ENCODE peak calls at places on chromosomes 1 and 21, in eight cellular contexts. Y, W, Q, M, P, O, C and F are unnamed samples.

GRCh38 chr1:65050735-65051134 is 84.4 kb upstream of the JAK1 start:
- DNase-seq in O (no peak), M (no peak), Y (no peak), P (no peak), C (no peak), W (no peak), Q (no peak), F (no peak)

GRCh38 chr1:170175477-170175876 is 29.7 kb downstream of the NTMT2 start:
- DNase-seq in Q (no peak), W (no peak), M (no peak), Y (no peak), O (no peak), C (no peak), P (no peak), F (no peak)

GRCh38 chr1:184621262-184621661 is 133.4 kb downstream of the EDEM3 start:
- DNase-seq in M (no peak), Y (no peak), W (no peak), P (no peak), O (no peak), C (no peak), Q (no peak), F (no peak)

GRCh38 chr1:6785318-6785712 is at the start of gene CAMTA1:
- DNase-seq in M (no peak), O (no peak), P (no peak), Y (no peak), C (no peak), Q (no peak), W (no peak), F (no peak)

GRCh38 chr1:175208773-175209492 is 16.4 kb upstream of the KIAA0040 start:
- DNase-seq in O (peak; percentile 80), C (no peak), W (no peak), M (no peak), Y (no peak), Q (no peak), P (no peak), F (no peak)

GRCh38 chr1:24909388-24909898 is 20.6 kb downstream of the RUNX3 start:
- DNase-seq in M (peak; percentile 46), C (peak; percentile 28), P (peak; percentile 78), W (peak; percentile 97), Y (peak; percentile 85), O (no peak), Q (peak; percentile 78), F (no peak)

GRCh38 chr1:14440166-14440565 is 158.3 kb upstream of the KAZN start:
- DNase-seq in P (no peak), W (no peak), O (no peak), M (no peak), Y (no peak), Q (no peak), C (no peak), F (no peak)

GRCh38 chr1:67850151-67850551 is 16.9 kb upstream of the GNG12 start:
- DNase-seq in P (no peak), M (peak; percentile 28), C (no peak), W (peak; percentile 40), Q (no peak), Y (no peak), O (no peak), F (no peak)

GRCh38 chr1:18137759-18138345 is 30.3 kb downstream of the IGSF21 start:
- DNase-seq in W (no peak), Q (no peak), P (no peak), C (no peak), O (no peak), Y (no peak), M (no peak), F (no peak)

GRCh38 chr1:42956739-42957138 is 1.9 kb downstream of the SLC2A1 start:
- DNase-seq in Q (no peak), P (no peak), W (no peak), M (no peak), O (no peak), Y (no peak), C (no peak), F (no peak)

GRCh38 chr1:92259350-92259749 is 39.4 kb downstream of the GLMN start:
- DNase-seq in Q (no peak), Y (no peak), P (no peak), W (no peak), C (no peak), O (no peak), M (no peak), F (no peak)

DNA sequence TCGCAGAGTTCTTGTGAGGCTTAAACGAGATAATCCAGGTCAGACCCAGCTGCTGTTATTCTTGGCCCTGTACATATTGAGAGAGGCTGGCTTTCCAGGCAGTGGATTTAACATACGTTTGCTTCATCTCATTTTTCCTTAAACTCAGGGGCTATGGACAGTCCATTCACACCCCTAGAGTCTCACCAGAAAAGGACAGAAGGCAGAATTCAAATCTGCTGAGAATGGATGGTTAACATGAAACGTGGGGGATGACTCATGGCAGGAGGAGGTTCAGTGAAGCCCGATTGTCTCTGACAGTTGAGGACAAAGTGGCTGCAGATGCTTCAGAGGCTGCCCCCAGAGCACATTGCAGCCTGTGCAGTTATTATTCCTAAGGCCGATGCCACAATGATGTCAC is 39.4 kb downstream of the TGFB2 start:
- DNase-seq in Q (no peak), W (no peak), Y (no peak), M (no peak), P (no peak), C (no peak), O (no peak), F (no peak)
- H3K4me1 ChIP-seq in Q (peaks cover 3% of the 10 kb centered on the region), W (no peaks in the 10 kb centered on the region), Y (no peaks in the 10 kb centered on the region), M (peaks cover 33% of the 10 kb centered on the region), P (no peaks in the 10 kb centered on the region), C (peaks cover 6% of the 10 kb centered on the region), O (no peaks in the 10 kb centered on the region), F (peaks cover 40% of the 10 kb centered on the region)

GRCh38 chr1:199007423-199007822 is 368.6 kb downstream of the PTPRC start:
- DNase-seq in W (no peak), O (no peak), Y (no peak), Q (no peak), M (no peak), C (no peak), P (no peak), F (no peak)
- H3K4me1 ChIP-seq in W (no peaks in the 10 kb centered on the region), O (peaks cover 21% of the 10 kb centered on the region), Y (no peaks in the 10 kb centered on the region), Q (no peaks in the 10 kb centered on the region), M (no peaks in the 10 kb centered on the region), C (no peaks in the 10 kb centered on the region), P (no peaks in the 10 kb centered on the region), F (peaks cover 4% of the 10 kb centered on the region)

DNA sequence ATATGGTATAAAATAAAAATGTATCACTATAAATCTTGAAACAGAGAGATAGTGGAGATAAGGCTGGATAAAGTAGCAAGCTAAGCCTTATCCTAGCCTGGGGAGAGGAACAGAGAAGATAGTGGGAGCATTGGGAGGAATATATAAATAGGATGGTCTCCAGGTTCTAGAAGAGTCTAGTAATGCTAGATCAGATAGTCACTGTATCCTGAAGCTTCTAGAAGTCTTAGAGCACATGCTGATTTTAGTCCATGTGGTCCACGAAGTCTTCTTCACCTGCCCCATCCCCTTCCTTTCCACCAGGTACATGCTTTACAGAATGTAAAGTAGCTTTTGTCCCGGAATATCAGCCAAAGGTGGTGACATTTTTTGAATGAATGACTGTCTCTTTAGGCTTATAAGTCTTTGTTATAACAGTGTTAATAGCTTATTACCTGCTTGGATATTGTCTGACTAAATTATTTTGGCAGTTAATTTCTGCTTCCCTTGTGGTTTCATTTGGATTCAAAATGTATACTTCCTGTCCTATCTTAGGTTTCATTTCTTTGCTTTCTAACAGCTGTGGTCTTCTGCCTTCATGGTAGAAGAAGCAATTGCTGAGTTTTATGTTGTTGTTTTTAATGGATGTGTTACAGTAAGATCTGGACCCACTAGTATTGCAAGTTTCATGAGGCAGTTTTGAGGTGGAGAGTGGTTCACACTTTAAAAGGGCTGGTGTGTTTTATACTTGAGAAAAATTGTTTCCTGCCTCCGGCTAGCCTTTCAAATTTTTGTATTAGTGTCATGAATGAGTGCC is 5.9 kb downstream of the SMG7 start:
- DNase-seq in Q (no peak), M (no peak), C (no peak), W (no peak), O (no peak), P (no peak), Y (no peak), F (no peak)
- H3K4me1 ChIP-seq in Q (peaks cover 2% of the 10 kb centered on the region), M (peaks cover 52% of the 10 kb centered on the region), C (peaks cover 5% of the 10 kb centered on the region), W (peaks cover 9% of the 10 kb centered on the region), O (peaks cover 82% of the 10 kb centered on the region), P (no peaks in the 10 kb centered on the region), Y (peaks cover 24% of the 10 kb centered on the region), F (peaks cover 82% of the 10 kb centered on the region)

GRCh38 chr1:154420172-154420571 is 15.0 kb downstream of the IL6R start:
- DNase-seq in Y (peak; percentile 78), O (no peak), Q (peak; percentile 92), C (peak; percentile 89), W (no peak), P (peak; percentile 93), M (peak; percentile 76), F (peak; percentile 96)
- H3K4me1 ChIP-seq in Y (peaks cover 75% of the 10 kb centered on the region), O (peaks cover 60% of the 10 kb centered on the region), Q (peaks cover 44% of the 10 kb centered on the region), C (peaks cover 33% of the 10 kb centered on the region), W (no peaks in the 10 kb centered on the region), P (no peaks in the 10 kb centered on the region), M (peaks cover 74% of the 10 kb centered on the region), F (peaks cover 97% of the 10 kb centered on the region)

GRCh38 chr1:208238710-208239517 is 5.3 kb downstream of the PLXNA2 start:
- DNase-seq in W (peak; percentile 87), C (no peak), O (peak; percentile 15), M (peak; percentile 42), Q (peak; percentile 73), Y (no peak), P (no peak), F (no peak)
- H3K4me1 ChIP-seq in W (peaks cover 35% of the 10 kb centered on the region), C (peaks cover 6% of the 10 kb centered on the region), O (peaks cover 15% of the 10 kb centered on the region), M (peaks cover 85% of the 10 kb centered on the region), Q (peaks cover 32% of the 10 kb centered on the region), Y (peaks cover 79% of the 10 kb centered on the region), P (peaks cover 3% of the 10 kb centered on the region), F (peaks cover 81% of the 10 kb centered on the region)

GRCh38 chr21:45474323-45474950 is 67.8 kb downstream of the SLC19A1 start:
- DNase-seq in C (no peak), Q (peak; percentile 62), W (no peak), Y (no peak), M (no peak), O (no peak), P (no peak), F (no peak)
- H3K4me1 ChIP-seq in C (peaks cover 29% of the 10 kb centered on the region), Q (peaks cover 4% of the 10 kb centered on the region), W (no peaks in the 10 kb centered on the region), Y (peaks cover 25% of the 10 kb centered on the region), M (peaks cover 47% of the 10 kb centered on the region), O (peaks cover 44% of the 10 kb centered on the region), P (no peaks in the 10 kb centered on the region), F (no peaks in the 10 kb centered on the region)